ENCODE peak calls at places on chromosome 9, in ten cellular contexts. P is AG10803; M is Daoy; D is stimulated activated CD4-positive, alpha-beta T cell treated with anti-CD3 and anti-CD28 coated beads, TNF-alpha, amount 100 ng/mL, for 1 hour; C is GM04503; T is stimulated activated naive CD4-positive, alpha-beta T cell treated with Interleukin-2 at 50 U/mL for 16 hours; L is posterior cingulate gyrus; V is body of pancreas; B is fibroblast of mammary gland; E is amygdala. N is an unnamed sample.

GRCh38 chr9:14983599-14983998 is 73.4 kb upstream of the FREM1 start:
- DNase-seq in P (no peak), M (no peak), D (no peak), C (no peak), T (no peak), L (no peak), V (no peak), B (no peak), E (no peak), N (no peak)

GRCh38 chr9:90830051-90830450 is 28.4 kb downstream of the SYK start:
- DNase-seq in P (no peak), M (no peak), D (no peak), C (no peak), T (no peak), L (no peak), V (no peak), B (no peak), E (no peak), N (no peak)

GRCh38 chr9:69951411-69951810 is 92.2 kb upstream of the MAMDC2 start:
- DNase-seq in P (peak; percentile 66), M (no peak), D (no peak), C (no peak), T (no peak), L (no peak), V (no peak), B (peak; percentile 34), E (no peak), N (no peak)

GRCh38 chr9:21434202-21435014 is 5.8 kb upstream of the IFNA1 start:
- DNase-seq in P (peak; percentile 79), M (no peak), D (no peak), C (no peak), T (peak; percentile 13), L (no peak), V (peak; percentile 56), B (peak; percentile 81), E (peak; percentile 12), N (no peak)

GRCh38 chr9:99341686-99342085 is 119.6 kb downstream of the SEC61B start:
- DNase-seq in P (no peak), M (no peak), D (no peak), C (no peak), T (no peak), L (no peak), V (no peak), B (no peak), E (no peak), N (no peak)

GRCh38 chr9:2153599-2154217 is 138.6 kb downstream of the SMARCA2 start:
- DNase-seq in P (no peak), M (no peak), D (no peak), C (no peak), T (no peak), L (no peak), V (no peak), B (no peak), E (no peak), N (no peak)

GRCh38 chr9:2338770-2339169 is 282.8 kb upstream of the VLDLR start:
- DNase-seq in P (no peak), M (no peak), D (no peak), C (no peak), T (no peak), L (no peak), V (no peak), B (no peak), E (no peak), N (no peak)

GRCh38 chr9:131734165-131734610 is 5.7 kb downstream of the RAPGEF1 start:
- DNase-seq in P (peak; percentile 44), M (peak; percentile 85), D (no peak), C (no peak), T (no peak), L (no peak), V (peak; percentile 41), B (no peak), E (no peak), N (no peak)

GRCh38 chr9:109477269-109478203 is 20.6 kb downstream of the PTPN3 start:
- DNase-seq in P (no peak), M (no peak), D (no peak), C (no peak), T (no peak), L (no peak), V (peak; percentile 94), B (no peak), E (no peak), N (no peak)

GRCh38 chr9:88837731-88838130 is 153.5 kb upstream of the S1PR3 start:
- DNase-seq in P (no peak), M (no peak), D (no peak), C (no peak), T (no peak), L (no peak), V (no peak), B (no peak), E (no peak), N (no peak)

GRCh38 chr9:108897324-108898096 is 35.4 kb downstream of the ACTL7A start:
- DNase-seq in P (no peak), M (no peak), D (no peak), C (no peak), T (no peak), L (no peak), V (no peak), B (no peak), E (no peak), N (no peak)

GRCh38 chr9:130680836-130681768 is 12.5 kb upstream of the EXOSC2 start:
- DNase-seq in P (peak; percentile 78), M (peak; percentile 96), D (peak; percentile 18), C (no peak), T (peak; percentile 64), L (peak; percentile 63), V (peak; percentile 81), B (peak; percentile 83), E (peak; percentile 68), N (peak; percentile 71)

GRCh38 chr9:131037336-131038255 is 28.6 kb downstream of the LAMC3 start:
- DNase-seq in P (no peak), M (no peak), D (no peak), C (no peak), T (no peak), L (no peak), V (no peak), B (no peak), E (no peak), N (no peak)

GRCh38 chr9:126985870-126986498 is 71.4 kb downstream of the RALGPS1 start:
- DNase-seq in P (peak; percentile 58), M (peak; percentile 99), D (peak; percentile 74), C (no peak), T (peak; percentile 78), L (no peak), V (peak; percentile 29), B (peak; percentile 73), E (no peak), N (no peak)

N was measured in upper lobe of left lung.